ENCODE peak calls at places on chromosomes 13 and 19, in four cellular contexts. One of them, this sample, is unnamed.

GRCh38 chr19:19659646-19660245 is 3.7 kb downstream of the ATP13A1 start:
- DNase-seq in OCI-LY7: no peak
- DNase-seq in fibroblast of lung: no peak
- DNase-seq in neural progenitor cell: no peak
- DNase-seq in this sample: no peak

GRCh38 chr19:5001547-5002131 is 32.7 kb downstream of the KDM4B start:
- DNase-seq in neural progenitor cell: peak; percentile 61
- DNase-seq in OCI-LY7: peak; percentile 55
- DNase-seq in fibroblast of lung: peak; percentile 57
- DNase-seq in this sample: peak; percentile 82

GRCh38 chr13:36094478-36094877 is 36.7 kb downstream of the DCLK1 start:
- DNase-seq in fibroblast of lung: no peak
- DNase-seq in OCI-LY7: no peak
- DNase-seq in neural progenitor cell: no peak
- DNase-seq in this sample: no peak

GRCh38 chr13:96575423-96576320 is 418.6 kb downstream of the OXGR1 start:
- DNase-seq in OCI-LY7: no peak
- DNase-seq in neural progenitor cell: no peak
- DNase-seq in fibroblast of lung: no peak
- DNase-seq in this sample: no peak

GRCh38 chr13:45370922-45371406 is 30.0 kb upstream of the TPT1 start:
- DNase-seq in neural progenitor cell: peak; percentile 87
- DNase-seq in OCI-LY7: peak; percentile 19
- DNase-seq in fibroblast of lung: peak; percentile 86
- DNase-seq in this sample: peak; percentile 79

GRCh38 chr13:109627649-109628048 is 158.7 kb downstream of the IRS2 start:
- DNase-seq in OCI-LY7: no peak
- DNase-seq in neural progenitor cell: no peak
- DNase-seq in fibroblast of lung: no peak
- DNase-seq in this sample: no peak

GRCh38 chr13:50227356-50227755 is 212.1 kb downstream of the KCNRG start:
- DNase-seq in OCI-LY7: no peak
- DNase-seq in fibroblast of lung: no peak
- DNase-seq in neural progenitor cell: no peak
- DNase-seq in this sample: peak; percentile 68

GRCh38 chr13:113441661-113442060 is 11.6 kb downstream of the ADPRHL1 start:
- DNase-seq in neural progenitor cell: no peak
- DNase-seq in OCI-LY7: no peak
- DNase-seq in fibroblast of lung: no peak
- DNase-seq in this sample: no peak

GRCh38 chr13:24923305-24923640 is 159.3 kb downstream of the RNF17 start:
- DNase-seq in OCI-LY7: peak; percentile 83
- DNase-seq in fibroblast of lung: peak; percentile 88
- DNase-seq in neural progenitor cell: no peak
- DNase-seq in this sample: peak; percentile 77

GRCh38 chr19:18674616-18675015 is 8.9 kb upstream of the CRTC1 start:
- DNase-seq in OCI-LY7: no peak
- DNase-seq in neural progenitor cell: no peak
- DNase-seq in fibroblast of lung: peak; percentile 45
- DNase-seq in this sample: no peak

GRCh38 chr19:17263712-17264640 is 569 bp downstream of the USHBP1 start:
- DNase-seq in neural progenitor cell: no peak
- DNase-seq in OCI-LY7: no peak
- DNase-seq in fibroblast of lung: no peak
- DNase-seq in this sample: no peak

GRCh38 chr19:5642204-5642603 is 19.3 kb downstream of the SAFB start:
- DNase-seq in neural progenitor cell: no peak
- DNase-seq in fibroblast of lung: no peak
- DNase-seq in OCI-LY7: no peak
- DNase-seq in this sample: no peak

GRCh38 chr19:33348301-33349010 is 25.1 kb upstream of the CEBPG start:
- DNase-seq in fibroblast of lung: peak; percentile 23
- DNase-seq in OCI-LY7: no peak
- DNase-seq in neural progenitor cell: no peak
- DNase-seq in this sample: no peak

GRCh38 chr13:51435002-51435578 is 17.7 kb downstream of the INTS6 start:
- DNase-seq in neural progenitor cell: no peak
- DNase-seq in fibroblast of lung: no peak
- DNase-seq in OCI-LY7: peak; percentile 45
- DNase-seq in this sample: peak; percentile 73

GRCh38 chr19:11377237-11377636 is 2.8 kb downstream of the SWSAP1 start:
- DNase-seq in neural progenitor cell: no peak
- DNase-seq in fibroblast of lung: peak; percentile 91
- DNase-seq in OCI-LY7: peak; percentile 79
- DNase-seq in this sample: peak; percentile 78

GRCh38 chr13:36981156-36981743 is 17.9 kb downstream of the ALG5 start:
- DNase-seq in OCI-LY7: peak; percentile 76
- DNase-seq in fibroblast of lung: peak; percentile 53
- DNase-seq in neural progenitor cell: peak; percentile 46
- DNase-seq in this sample: peak; percentile 77

GRCh38 chr19:50417850-50418185 is 920 bp upstream of the SPIB start:
- DNase-seq in neural progenitor cell: no peak
- DNase-seq in OCI-LY7: no peak
- DNase-seq in fibroblast of lung: no peak
- DNase-seq in this sample: no peak

GRCh38 chr19:1221141-1221903 is 15.7 kb downstream of the STK11 start:
- DNase-seq in fibroblast of lung: peak; percentile 40
- DNase-seq in neural progenitor cell: peak; percentile 75
- DNase-seq in OCI-LY7: no peak
- DNase-seq in this sample: no peak

GRCh38 chr19:12139885-12140544 is at the start of gene ZNF20:
- DNase-seq in neural progenitor cell: peak; percentile 99
- DNase-seq in fibroblast of lung: peak; percentile 90
- DNase-seq in OCI-LY7: peak; percentile 96
- DNase-seq in this sample: peak; percentile 98

GRCh38 chr13:71704650-71705049 is 162.4 kb downstream of the DACH1 start:
- DNase-seq in fibroblast of lung: no peak
- DNase-seq in neural progenitor cell: no peak
- DNase-seq in OCI-LY7: no peak
- DNase-seq in this sample: no peak

GRCh38 chr19:51882518-51882917 is 5.2 kb downstream of the ZNF577 start:
- DNase-seq in OCI-LY7: no peak
- DNase-seq in fibroblast of lung: no peak
- DNase-seq in neural progenitor cell: no peak
- DNase-seq in this sample: no peak

GRCh38 chr13:113881614-113882265 is 17.9 kb upstream of the GAS6 start:
- DNase-seq in fibroblast of lung: peak; percentile 57
- DNase-seq in neural progenitor cell: no peak
- DNase-seq in OCI-LY7: no peak
- DNase-seq in this sample: no peak

GRCh38 chr19:42563352-42564210 is 31.1 kb downstream of the CEACAM8 start:
- DNase-seq in neural progenitor cell: peak; percentile 71
- DNase-seq in fibroblast of lung: peak; percentile 39
- DNase-seq in OCI-LY7: peak; percentile 58
- DNase-seq in this sample: peak; percentile 76

GRCh38 chr19:40612831-40613668 is 11.9 kb downstream of the LTBP4 start:
- DNase-seq in fibroblast of lung: peak; percentile 41
- DNase-seq in OCI-LY7: peak; percentile 87
- DNase-seq in neural progenitor cell: peak; percentile 88
- DNase-seq in this sample: peak; percentile 70

GRCh38 chr13:64928704-64929499 is 2301.2 kb downstream of the PCDH9 start:
- DNase-seq in neural progenitor cell: no peak
- DNase-seq in fibroblast of lung: peak; percentile 93
- DNase-seq in OCI-LY7: no peak
- DNase-seq in this sample: no peak

GRCh38 chr13:79528356-79528755 is 47.4 kb downstream of the NDFIP2 start:
- DNase-seq in OCI-LY7: no peak
- DNase-seq in fibroblast of lung: peak; percentile 40
- DNase-seq in neural progenitor cell: no peak
- DNase-seq in this sample: peak; percentile 20

GRCh38 chr13:26953273-26953672 is 192.7 kb upstream of the GPR12 start:
- DNase-seq in fibroblast of lung: no peak
- DNase-seq in neural progenitor cell: no peak
- DNase-seq in OCI-LY7: no peak
- DNase-seq in this sample: no peak

GRCh38 chr19:2866495-2867024 is 575 bp upstream of the ZNF556 start:
- DNase-seq in OCI-LY7: no peak
- DNase-seq in fibroblast of lung: no peak
- DNase-seq in neural progenitor cell: no peak
- DNase-seq in this sample: no peak
- H3K4me2 ChIP-seq in OCI-LY7: no peak overlapping the region
- H3K4me2 ChIP-seq in fibroblast of lung: no peak overlapping the region
- H3K4me2 ChIP-seq in neural progenitor cell: no peak overlapping the region
- H3K4me2 ChIP-seq in this sample: no peak overlapping the region

GRCh38 chr19:7863971-7864718 is 10.0 kb downstream of the PRR36 start:
- DNase-seq in fibroblast of lung: no peak
- DNase-seq in OCI-LY7: no peak
- DNase-seq in neural progenitor cell: no peak
- DNase-seq in this sample: no peak

GRCh38 chr19:7864719-7865074 is 9.5 kb downstream of the PRR36 start:
- DNase-seq in OCI-LY7: no peak
- DNase-seq in fibroblast of lung: no peak
- DNase-seq in neural progenitor cell: no peak
- DNase-seq in this sample: no peak

GRCh38 chr19:7861619-7862412 is 12.4 kb downstream of the PRR36 start:
- DNase-seq in neural progenitor cell: peak; percentile 64
- DNase-seq in OCI-LY7: no peak
- DNase-seq in fibroblast of lung: no peak
- DNase-seq in this sample: no peak

GRCh38 chr19:7862413-7862951 is 11.7 kb downstream of the PRR36 start:
- DNase-seq in fibroblast of lung: peak; percentile 42
- DNase-seq in OCI-LY7: peak; percentile 84
- DNase-seq in neural progenitor cell: peak; percentile 96
- DNase-seq in this sample: peak; percentile 52

GRCh38 chr19:7863157-7863970 is 10.8 kb downstream of the PRR36 start:
- DNase-seq in OCI-LY7: no peak
- DNase-seq in neural progenitor cell: peak; percentile 73
- DNase-seq in fibroblast of lung: no peak
- DNase-seq in this sample: no peak
- H3K4me2 ChIP-seq in OCI-LY7: no peak overlapping the region
- H3K4me2 ChIP-seq in neural progenitor cell: peak overlapping the region; percentile 79
- H3K4me2 ChIP-seq in fibroblast of lung: no peak overlapping the region
- H3K4me2 ChIP-seq in this sample: no peak overlapping the region

DNA sequence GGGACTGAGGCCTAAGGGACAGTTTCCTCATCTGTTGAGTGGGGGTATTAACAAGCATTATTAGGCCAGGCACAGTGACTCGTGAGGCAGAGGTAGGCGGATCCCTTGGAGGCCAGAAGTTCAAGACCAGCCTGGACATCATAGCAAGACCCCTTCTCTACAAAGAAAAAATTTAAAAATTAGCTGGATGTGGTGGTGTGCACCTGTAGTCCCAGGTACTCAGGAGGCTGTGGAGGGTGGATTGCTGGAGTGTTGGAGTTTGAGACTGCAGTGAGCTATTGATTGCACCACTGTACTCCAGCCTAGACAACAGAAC is 11.3 kb upstream of the FOSB start:
- DNase-seq in neural progenitor cell: no peak
- DNase-seq in OCI-LY7: no peak
- DNase-seq in fibroblast of lung: no peak
- DNase-seq in this sample: no peak
- H3K4me2 ChIP-seq in neural progenitor cell: no peak overlapping the region
- H3K4me2 ChIP-seq in OCI-LY7: peak overlapping the region; percentile 8
- H3K4me2 ChIP-seq in fibroblast of lung: peak overlapping the region; percentile 87
- H3K4me2 ChIP-seq in this sample: no peak overlapping the region

GRCh38 chr13:98506343-98507059 is 70.4 kb downstream of the STK24 start:
- DNase-seq in OCI-LY7: no peak
- DNase-seq in fibroblast of lung: peak; percentile 11
- DNase-seq in neural progenitor cell: no peak
- DNase-seq in this sample: no peak
- H3K4me2 ChIP-seq in OCI-LY7: no peak overlapping the region
- H3K4me2 ChIP-seq in fibroblast of lung: no peak overlapping the region
- H3K4me2 ChIP-seq in neural progenitor cell: peak overlapping the region; percentile 35
- H3K4me2 ChIP-seq in this sample: no peak overlapping the region

DNA sequence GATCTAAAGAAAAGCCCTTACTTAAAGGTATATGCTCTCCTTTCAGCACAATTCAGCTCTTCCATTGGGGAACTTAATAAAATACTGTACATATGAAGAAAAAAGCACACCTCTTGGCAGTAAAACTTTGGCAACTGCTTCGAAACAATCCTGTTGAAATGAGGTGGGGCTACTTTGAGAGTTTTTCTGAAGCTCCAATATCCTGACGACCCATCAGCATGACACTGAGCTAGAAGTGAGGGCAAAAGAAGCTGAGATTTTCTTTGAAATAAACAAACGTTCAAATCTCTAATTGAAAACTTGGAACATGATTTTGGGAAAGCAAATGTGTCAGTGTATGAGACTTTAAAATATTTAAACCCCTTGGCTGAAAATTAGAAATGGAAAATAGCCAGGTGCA is 147.5 kb upstream of the RXFP2 start:
- DNase-seq in OCI-LY7: no peak
- DNase-seq in fibroblast of lung: no peak
- DNase-seq in neural progenitor cell: no peak
- DNase-seq in this sample: no peak
- H3K4me2 ChIP-seq in OCI-LY7: no peak overlapping the region
- H3K4me2 ChIP-seq in fibroblast of lung: no peak overlapping the region
- H3K4me2 ChIP-seq in neural progenitor cell: no peak overlapping the region
- H3K4me2 ChIP-seq in this sample: no peak overlapping the region

GRCh38 chr19:10295847-10296591 is 6.3 kb downstream of the ICAM5 start:
- DNase-seq in OCI-LY7: no peak
- DNase-seq in fibroblast of lung: no peak
- DNase-seq in neural progenitor cell: peak; percentile 79
- DNase-seq in this sample: no peak
- H3K4me2 ChIP-seq in OCI-LY7: peak overlapping the region; percentile 32
- H3K4me2 ChIP-seq in fibroblast of lung: no peak overlapping the region
- H3K4me2 ChIP-seq in neural progenitor cell: peak overlapping the region; percentile 68
- H3K4me2 ChIP-seq in this sample: peak overlapping the region; percentile 44

DNA sequence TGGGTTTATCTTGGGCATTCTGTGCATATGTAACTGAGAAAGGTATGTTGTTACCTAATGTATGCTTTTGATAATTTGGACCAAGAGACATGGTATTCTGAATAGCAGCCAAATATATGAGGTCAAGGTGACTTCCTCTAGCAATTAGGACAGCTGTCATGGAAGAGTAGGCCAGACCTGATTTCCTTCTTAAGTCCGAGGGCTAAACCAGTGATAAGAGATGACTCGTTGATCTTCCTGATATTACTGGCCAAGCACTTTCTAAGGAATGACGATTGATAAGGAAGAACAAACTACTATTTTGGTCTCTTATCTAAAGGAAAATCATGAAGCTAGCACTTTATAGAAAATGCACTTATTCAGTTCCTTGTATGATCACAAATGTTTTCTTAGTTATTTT is 42.7 kb downstream of the ARHGAP35 start:
- DNase-seq in fibroblast of lung: no peak
- DNase-seq in OCI-LY7: peak; percentile 23
- DNase-seq in neural progenitor cell: no peak
- DNase-seq in this sample: no peak
- H3K4me2 ChIP-seq in fibroblast of lung: no peak overlapping the region
- H3K4me2 ChIP-seq in OCI-LY7: peak overlapping the region; percentile 46
- H3K4me2 ChIP-seq in neural progenitor cell: no peak overlapping the region
- H3K4me2 ChIP-seq in this sample: no peak overlapping the region

DNA sequence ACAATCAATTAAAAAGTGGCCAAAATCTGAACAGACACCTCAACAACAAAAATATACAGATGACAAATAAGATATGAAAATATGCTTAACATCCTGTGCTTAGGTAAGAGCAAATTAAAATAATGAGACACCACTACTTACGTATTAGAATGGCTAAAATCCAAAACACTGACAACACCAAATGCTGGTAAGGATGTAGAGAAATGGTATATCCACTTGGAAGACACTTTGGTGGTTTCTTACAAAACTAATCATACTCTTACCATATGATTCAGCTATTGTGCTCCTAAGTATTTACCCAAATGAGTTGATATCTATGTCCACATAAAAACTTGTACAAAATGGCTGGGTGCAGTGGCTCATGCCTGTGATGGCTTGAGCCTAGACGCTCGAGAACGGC is 51.7 kb upstream of the ZNF599 start:
- DNase-seq in OCI-LY7: no peak
- DNase-seq in neural progenitor cell: no peak
- DNase-seq in fibroblast of lung: no peak
- DNase-seq in this sample: no peak
- H3K4me2 ChIP-seq in OCI-LY7: no peak overlapping the region
- H3K4me2 ChIP-seq in neural progenitor cell: no peak overlapping the region
- H3K4me2 ChIP-seq in fibroblast of lung: no peak overlapping the region
- H3K4me2 ChIP-seq in this sample: no peak overlapping the region

This sample was measured in Karpas-422.